ENCODE peak calls at places on chromosomes 11 and 22, in eight cellular contexts. U is A673; Q is thyroid gland; L is ACHN; E is CD4-positive, alpha-beta T cell; Z is HT1080; W is HFF-Myc; H is hepatocyte. F is an unnamed sample.

GRCh38 chr22:39343259-39344045 is 6.3 kb upstream of the SYNGR1 start:
- DNase-seq in U (peak; percentile 78), Q (peak; percentile 65), L (peak; percentile 55), E (peak; percentile 62), Z (no peak), W (peak; percentile 41), H (peak; percentile 85), F (peak; percentile 32)

GRCh38 chr11:955154-956049 is 29.7 kb downstream of the AP2A2 start:
- DNase-seq in U (no peak), Q (peak; percentile 24), L (no peak), E (no peak), Z (no peak), W (no peak), H (no peak), F (no peak)

GRCh38 chr22:39244496-39245129 is at the start of gene PDGFB:
- DNase-seq in U (peak; percentile 27), Q (peak; percentile 41), L (peak; percentile 78), E (no peak), Z (no peak), W (no peak), H (peak; percentile 63), F (no peak)

GRCh38 chr22:24076091-24076867 is 65.2 kb downstream of the CABIN1 start:
- DNase-seq in U (no peak), Q (no peak), L (no peak), E (no peak), Z (peak; percentile 10), W (no peak), H (no peak), F (no peak)

GRCh38 chr11:61917043-61917356 is 366 bp downstream of the RAB3IL1 start:
- DNase-seq in U (no peak), Q (no peak), L (no peak), E (peak; percentile 28), Z (no peak), W (no peak), H (no peak), F (no peak)

GRCh38 chr11:67301951-67302516 is 1.3 kb upstream of the SSH3 start:
- DNase-seq in U (peak; percentile 80), Q (peak; percentile 88), L (peak; percentile 74), E (no peak), Z (no peak), W (no peak), H (peak; percentile 83), F (no peak)

GRCh38 chr22:16933274-16933923 is 74.6 kb downstream of the GAB4 start:
- DNase-seq in U (no peak), Q (no peak), L (no peak), E (no peak), Z (no peak), W (no peak), H (no peak), F (no peak)

GRCh38 chr11:73334244-73335203 is 26.4 kb downstream of the ARHGEF17 start:
- DNase-seq in U (peak; percentile 45), Q (peak; percentile 74), L (peak; percentile 83), E (no peak), Z (peak; percentile 94), W (no peak), H (peak; percentile 80), F (no peak)

GRCh38 chr11:69409812-69410645 is 71.4 kb upstream of the LINC01488 start:
- DNase-seq in U (no peak), Q (no peak), L (no peak), E (no peak), Z (no peak), W (no peak), H (no peak), F (no peak)

GRCh38 chr22:20905415-20906386 is 11.5 kb upstream of the CRKL start:
- DNase-seq in U (peak; percentile 6), Q (no peak), L (no peak), E (no peak), Z (no peak), W (no peak), H (no peak), F (no peak)

GRCh38 chr11:95559899-95560298 is 229.7 kb downstream of the FAM76B start:
- DNase-seq in U (no peak), Q (peak; percentile 73), L (no peak), E (no peak), Z (no peak), W (no peak), H (no peak), F (no peak)

GRCh38 chr11:68003846-68004550 is at the start of gene UNC93B1:
- DNase-seq in U (peak; percentile 77), Q (peak; percentile 88), L (peak; percentile 83), E (peak; percentile 82), Z (peak; percentile 78), W (no peak), H (peak; percentile 88), F (no peak)

GRCh38 chr11:115566185-115566765 is 62.1 kb upstream of the CADM1 start:
- DNase-seq in U (no peak), Q (no peak), L (no peak), E (no peak), Z (no peak), W (no peak), H (no peak), F (no peak)

GRCh38 chr11:30113326-30113873 is 96.6 kb upstream of the KCNA4 start:
- DNase-seq in U (no peak), Q (peak; percentile 28), L (no peak), E (no peak), Z (no peak), W (no peak), H (no peak), F (no peak)

GRCh38 chr11:115361025-115361424 is 143.2 kb downstream of the CADM1 start:
- DNase-seq in U (no peak), Q (no peak), L (no peak), E (no peak), Z (no peak), W (no peak), H (no peak), F (no peak)

GRCh38 chr22:32644252-32645100 is 157.0 kb upstream of the TIMP3 start:
- DNase-seq in U (no peak), Q (peak; percentile 42), L (no peak), E (peak; percentile 45), Z (peak; percentile 53), W (no peak), H (peak; percentile 69), F (no peak)

GRCh38 chr11:111047376-111047775 is 198.1 kb upstream of the POU2AF2 start:
- DNase-seq in U (no peak), Q (no peak), L (no peak), E (no peak), Z (peak; percentile 33), W (no peak), H (no peak), F (no peak)

GRCh38 chr11:124920870-124921609 is 2.0 kb downstream of the HEPN1 start:
- DNase-seq in U (peak; percentile 16), Q (peak; percentile 77), L (no peak), E (peak; percentile 79), Z (no peak), W (no peak), H (peak; percentile 87), F (no peak)

GRCh38 chr11:65525659-65526480 is 987 bp downstream of the SCYL1 start:
- DNase-seq in U (no peak), Q (no peak), L (no peak), E (no peak), Z (no peak), W (no peak), H (no peak), F (no peak)

GRCh38 chr22:25351631-25352293 is 132.3 kb downstream of the CRYBB2 start:
- DNase-seq in U (no peak), Q (no peak), L (no peak), E (no peak), Z (no peak), W (no peak), H (no peak), F (no peak)

GRCh38 chr22:27224485-27225364 is 567.3 kb downstream of the MIAT start:
- DNase-seq in U (no peak), Q (no peak), L (no peak), E (no peak), Z (no peak), W (no peak), H (peak; percentile 53), F (no peak)

GRCh38 chr11:29171350-29171950 is 845.4 kb downstream of the KCNA4 start:
- DNase-seq in U (no peak), Q (no peak), L (no peak), E (no peak), Z (peak; percentile 15), W (no peak), H (no peak), F (no peak)

GRCh38 chr11:44840526-44840925 is 110.2 kb downstream of the TP53I11 start:
- DNase-seq in U (no peak), Q (no peak), L (no peak), E (no peak), Z (no peak), W (no peak), H (no peak), F (no peak)

GRCh38 chr11:72771507-72771906 is 19.3 kb upstream of the ARAP1 start:
- DNase-seq in U (no peak), Q (no peak), L (no peak), E (no peak), Z (peak; percentile 78), W (no peak), H (peak; percentile 71), F (no peak)

GRCh38 chr11:132977241-132977640 is 555.1 kb downstream of the OPCML start:
- DNase-seq in U (no peak), Q (no peak), L (no peak), E (no peak), Z (no peak), W (no peak), H (no peak), F (no peak)

GRCh38 chr11:109864834-109865557 is 228.2 kb upstream of the ZC3H12C start:
- DNase-seq in U (peak; percentile 81), Q (no peak), L (no peak), E (no peak), Z (peak; percentile 29), W (no peak), H (peak; percentile 39), F (no peak)

GRCh38 chr22:37784829-37785495 is 22.8 kb upstream of the GCAT start:
- DNase-seq in U (no peak), Q (peak; percentile 71), L (no peak), E (no peak), Z (no peak), W (no peak), H (peak; percentile 73), F (no peak)

GRCh38 chr11:60951909-60952741 is at the start of gene SLC15A3:
- DNase-seq in U (no peak), Q (peak; percentile 29), L (peak; percentile 50), E (peak; percentile 52), Z (no peak), W (no peak), H (no peak), F (no peak)

GRCh38 chr11:58564226-58564625 is 11.4 kb downstream of the LPXN start:
- DNase-seq in U (no peak), Q (no peak), L (no peak), E (no peak), Z (no peak), W (no peak), H (no peak), F (no peak)

GRCh38 chr11:2794947-2795346 is 90.6 kb downstream of the CDKN1C start:
- DNase-seq in U (no peak), Q (peak; percentile 5), L (no peak), E (peak; percentile 27), Z (no peak), W (no peak), H (no peak), F (no peak)

GRCh38 chr11:110761994-110762393 is 49.8 kb upstream of the ARHGAP20 start:
- DNase-seq in U (no peak), Q (no peak), L (no peak), E (no peak), Z (no peak), W (no peak), H (no peak), F (no peak)

GRCh38 chr22:21945453-21946261 is 7.0 kb downstream of the PPM1F start:
- DNase-seq in U (no peak), Q (no peak), L (no peak), E (no peak), Z (no peak), W (no peak), H (no peak), F (no peak)